ENCODE peak calls at places on chromosomes 12 and 14, in ten cellular contexts. P, E, M, N, V, U, D, O, T and G are unnamed samples.

GRCh38 chr12:46154221-46154975 is 114.4 kb downstream of the SLC38A1 start:
- DNase-seq in E (no peak), T (no peak), M (no peak), V (no peak), P (no peak), D (no peak), O (no peak), N (no peak), U (no peak), G (no peak)

GRCh38 chr12:123253606-123254459 is 17.8 kb downstream of the CDK2AP1 start:
- DNase-seq in V (no peak), E (no peak), T (no peak), P (no peak), D (no peak), U (no peak), M (peak; percentile 52), N (no peak), O (peak; percentile 72), G (peak; percentile 61)

GRCh38 chr12:47236109-47236714 is 156.5 kb upstream of the AMIGO2 start:
- DNase-seq in E (no peak), T (no peak), O (no peak), P (no peak), U (no peak), M (no peak), N (no peak), V (peak; percentile 49), D (no peak), G (no peak)

GRCh38 chr14:71013551-71014192 is 106.4 kb downstream of the PCNX1 start:
- DNase-seq in M (no peak), D (no peak), P (no peak), U (no peak), V (no peak), T (no peak), O (no peak), N (no peak), E (no peak), G (no peak)

GRCh38 chr14:23539209-23539866 is 12.2 kb downstream of the ZFHX2 start:
- DNase-seq in M (no peak), O (no peak), D (no peak), V (no peak), T (peak; percentile 90), N (peak; percentile 65), U (peak; percentile 53), P (no peak), E (peak; percentile 71), G (no peak)

GRCh38 chr12:126837697-126838096 is 1429.3 kb upstream of the TMEM132C start:
- DNase-seq in T (no peak), O (no peak), D (no peak), N (no peak), M (no peak), U (no peak), V (no peak), P (no peak), E (no peak), G (no peak)

GRCh38 chr14:56150645-56151345 is 32.6 kb downstream of the PELI2 start:
- DNase-seq in T (no peak), D (no peak), O (no peak), U (no peak), V (no peak), P (no peak), M (no peak), E (no peak), N (no peak), G (no peak)

GRCh38 chr12:128408669-128409068 is 141.7 kb downstream of the TMEM132C start:
- DNase-seq in U (no peak), V (no peak), O (no peak), N (no peak), E (peak; percentile 12), T (peak; percentile 60), D (no peak), M (no peak), P (no peak), G (no peak)

GRCh38 chr12:20154060-20154459 is 214.3 kb upstream of the PDE3A start:
- DNase-seq in E (no peak), D (no peak), P (no peak), U (no peak), M (no peak), V (no peak), O (no peak), T (no peak), N (no peak), G (no peak)

GRCh38 chr12:44053550-44054243 is 217.8 kb downstream of the TMEM117 start:
- DNase-seq in E (no peak), N (no peak), O (no peak), M (no peak), T (no peak), D (no peak), P (no peak), U (no peak), V (no peak), G (peak; percentile 23)

GRCh38 chr12:52437508-52437907 is 3.3 kb upstream of the KRT75 start:
- DNase-seq in O (no peak), T (no peak), V (no peak), D (no peak), P (no peak), M (no peak), N (no peak), U (no peak), E (no peak), G (no peak)

GRCh38 chr12:130186101-130186465 is 23.8 kb downstream of the FZD10 start:
- DNase-seq in T (no peak), D (no peak), O (no peak), E (no peak), U (no peak), P (no peak), N (no peak), V (no peak), M (no peak), G (no peak)

GRCh38 chr14:55277972-55278740 is 6.9 kb downstream of the FBXO34 start:
- DNase-seq in V (no peak), O (no peak), M (no peak), T (no peak), E (no peak), U (no peak), P (no peak), D (no peak), N (no peak), G (no peak)

GRCh38 chr14:96424104-96424989 is 32.4 kb downstream of the AK7 start:
- DNase-seq in U (peak; percentile 16), O (peak; percentile 35), V (peak; percentile 43), M (no peak), T (peak; percentile 85), N (peak; percentile 65), P (peak; percentile 58), D (peak; percentile 45), E (no peak), G (peak; percentile 31)

GRCh38 chr12:8914716-8915526 is 612 bp downstream of the PHC1 start:
- DNase-seq in V (no peak), P (peak; percentile 71), M (peak; percentile 40), O (peak; percentile 37), E (peak; percentile 60), N (peak; percentile 81), U (peak; percentile 36), T (peak; percentile 80), D (no peak), G (peak; percentile 41)

GRCh38 chr14:103871596-103872480 is 24.5 kb upstream of the PPP1R13B start:
- DNase-seq in V (no peak), E (peak; percentile 66), O (peak; percentile 85), T (peak; percentile 72), M (peak; percentile 72), N (peak; percentile 96), U (no peak), D (peak; percentile 12), P (peak; percentile 91), G (peak; percentile 85)

DNA sequence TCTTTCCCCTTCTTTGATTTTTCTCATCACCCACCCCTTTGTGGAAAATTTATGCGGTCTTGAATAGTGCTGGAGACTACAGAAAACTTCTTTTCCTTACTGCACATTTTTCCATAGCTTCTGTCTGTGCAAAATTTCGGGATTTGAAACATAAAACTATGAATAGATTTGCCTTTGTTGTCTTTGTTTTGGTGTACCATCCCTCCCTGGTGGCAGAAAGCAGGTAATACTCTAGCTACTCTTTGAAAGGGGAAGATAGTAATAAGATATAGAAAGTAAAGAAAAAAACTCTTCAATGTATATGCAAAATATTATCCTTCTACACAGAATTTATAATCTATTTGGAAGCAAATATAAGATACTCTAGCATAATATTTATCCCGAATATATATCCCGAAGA is 79.1 kb upstream of the LMO3 start:
- DNase-seq in E (no peak), P (no peak), V (no peak), M (no peak), N (no peak), O (no peak), T (no peak), U (no peak), D (no peak), G (no peak)
- TF ChIP-seq CTCF in E (no peak), P (no peak), V (peak; percentile 35), M (no peak), N (no peak), O (no peak), T (peak; percentile 36), U (peak; percentile 51), D (peak; percentile 21), G (no peak)

DNA sequence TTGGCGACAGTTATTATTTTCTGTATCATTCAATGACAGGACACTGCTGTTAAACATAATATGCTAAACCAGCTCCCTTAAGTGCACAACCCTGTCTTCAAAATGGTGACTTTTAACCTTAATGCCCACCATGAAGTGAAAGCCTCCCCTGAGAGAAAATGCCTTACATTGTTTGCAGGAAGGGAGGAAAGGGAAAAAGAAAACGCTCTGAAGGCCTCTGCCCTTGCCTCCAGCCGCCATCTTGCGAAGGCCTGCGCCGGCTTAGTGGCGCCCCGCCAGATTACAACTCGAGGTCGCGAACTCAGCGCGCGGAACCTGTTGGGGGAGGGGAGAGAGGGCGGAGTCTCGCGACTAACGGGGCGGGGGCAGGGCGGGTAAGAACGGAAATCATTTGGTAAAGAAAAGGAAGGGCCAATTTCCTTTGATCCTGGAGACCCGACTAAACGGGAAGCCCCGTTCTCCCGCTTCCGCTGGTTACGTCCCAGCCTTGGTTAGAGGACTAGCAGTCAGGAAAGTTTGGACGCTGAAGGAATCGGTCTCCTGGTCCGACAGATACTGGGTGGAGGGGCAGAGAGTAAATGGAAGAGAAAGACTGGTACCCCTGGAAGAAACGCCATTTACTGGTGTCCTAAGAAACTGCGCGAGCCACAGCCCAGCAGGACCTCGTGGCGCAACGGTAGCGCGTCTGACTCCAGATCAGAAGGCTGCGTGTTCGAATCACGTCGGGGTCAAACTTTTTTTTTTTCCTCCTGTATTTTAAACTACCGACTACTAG is 11.6 kb upstream of the TMPO start:
- DNase-seq in N (peak; percentile 77), D (peak; percentile 91), U (peak; percentile 91), M (peak; percentile 94), T (peak; percentile 96), O (peak; percentile 96), E (peak; percentile 89), V (peak; percentile 86), P (peak; percentile 96), G (peak; percentile 96)
- TF ChIP-seq CTCF in N (no peak), D (no peak), U (peak; percentile 14), M (no peak), T (no peak), O (no peak), E (no peak), V (no peak), P (no peak), G (no peak)

GRCh38 chr14:101553931-101554330 is 7.4 kb upstream of the DIO3 start:
- DNase-seq in N (no peak), M (no peak), P (no peak), T (no peak), V (no peak), U (no peak), D (no peak), O (no peak), E (no peak), G (no peak)
- TF ChIP-seq CTCF in N (no peak), M (no peak), P (no peak), T (no peak), V (no peak), U (no peak), D (no peak), O (no peak), E (no peak), G (no peak)

GRCh38 chr12:105775351-105775750 is 363.4 kb downstream of the NUAK1 start:
- DNase-seq in O (no peak), E (no peak), N (no peak), M (no peak), D (no peak), T (no peak), P (no peak), U (no peak), V (no peak), G (no peak)
- TF ChIP-seq CTCF in O (no peak), E (no peak), N (no peak), M (peak; percentile 36), D (no peak), T (no peak), P (no peak), U (no peak), V (no peak), G (peak; percentile 26)